ENCODE peak calls at places on chromosomes 2 and 18, in five cellular contexts. J is transverse colon, Q is prostate gland, M is sigmoid colon, X is stomach. D is an unnamed sample.
A peak's percentile ranks its signal among the peaks of the same experiment; 100 is the strongest.

GRCh38 chr2:28717339-28717758 is 34.3 kb upstream of the PPP1CB start:
- DNase-seq in J (peak; percentile 33), X (no peak), M (peak; percentile 77), Q (no peak), D (no peak)

GRCh38 chr2:25445464-25445863 is 103.7 kb upstream of the DNMT3A start:
- DNase-seq in J (no peak), M (no peak), X (no peak), Q (no peak), D (no peak)

GRCh38 chr2:176931588-176932563 is 280.7 kb upstream of the HNRNPA3 start:
- DNase-seq in Q (no peak), J (no peak), X (no peak), M (no peak), D (no peak)

GRCh38 chr18:79576686-79577351 is 102.8 kb upstream of the CTDP1 start:
- DNase-seq in M (peak; percentile 78), Q (peak; percentile 39), J (peak; percentile 10), X (peak; percentile 44), D (no peak)

GRCh38 chr2:196244966-196245365 is 73.6 kb upstream of the STK17B start:
- DNase-seq in M (no peak), X (no peak), J (no peak), Q (no peak), D (no peak)

GRCh38 chr2:191612496-191612895 is 65.4 kb upstream of the NABP1 start:
- DNase-seq in X (no peak), M (no peak), Q (no peak), J (no peak), D (no peak)

GRCh38 chr2:120472891-120473309 is 127.0 kb downstream of the INHBB start:
- DNase-seq in M (peak; percentile 21), X (no peak), Q (peak; percentile 43), J (no peak), D (no peak)

GRCh38 chr2:133109772-133110171 is 439.8 kb upstream of the LYPD1 start:
- DNase-seq in M (no peak), J (no peak), Q (no peak), X (no peak), D (no peak)

GRCh38 chr2:241878007-241878970 is 8.8 kb downstream of the RTP5 start:
- DNase-seq in J (peak; percentile 83), M (peak; percentile 84), X (peak; percentile 76), Q (peak; percentile 69), D (no peak)

GRCh38 chr18:46278481-46279465 is 174.6 kb downstream of the HAUS1 start:
- DNase-seq in Q (no peak), J (no peak), X (no peak), M (no peak), D (no peak)

GRCh38 chr18:34880882-34881852 is 160.0 kb upstream of the MAPRE2 start:
- DNase-seq in Q (no peak), X (no peak), M (no peak), J (no peak), D (no peak)

GRCh38 chr18:59402432-59403090 is 43.5 kb upstream of the LMAN1 start:
- DNase-seq in M (peak; percentile 77), J (peak; percentile 74), X (peak; percentile 85), Q (peak; percentile 66), D (peak; percentile 71)

GRCh38 chr18:45282101-45282812 is 333.0 kb upstream of the SLC14A2 start:
- DNase-seq in Q (no peak), M (no peak), J (no peak), X (no peak), D (no peak)

GRCh38 chr18:64110692-64111480 is 38.0 kb downstream of the LINC00305 start:
- DNase-seq in X (no peak), Q (no peak), J (no peak), M (no peak), D (no peak)

GRCh38 chr18:3395466-3395865 is 54.5 kb upstream of the TGIF1 start:
- DNase-seq in Q (peak; percentile 25), J (no peak), X (no peak), M (no peak), D (no peak)

GRCh38 chr2:40173276-40173675 is 278.6 kb downstream of the SLC8A1 start:
- DNase-seq in Q (no peak), J (no peak), M (no peak), X (no peak), D (no peak)

GRCh38 chr2:12261993-12262680 is 454.6 kb upstream of the TRIB2 start:
- DNase-seq in J (no peak), M (no peak), Q (no peak), X (no peak), D (no peak)

GRCh38 chr2:236177967-236178909 is 10.1 kb upstream of the GBX2 start:
- DNase-seq in J (peak; percentile 58), M (peak; percentile 74), X (peak; percentile 60), Q (no peak), D (peak; percentile 69)

GRCh38 chr18:34710430-34711386 is 610 bp downstream of the DTNA start:
- DNase-seq in M (no peak), X (no peak), Q (no peak), J (no peak), D (no peak)

GRCh38 chr2:171271380-171271779 is 110.7 kb upstream of the TLK1 start:
- DNase-seq in X (no peak), J (no peak), Q (no peak), M (no peak), D (no peak)

GRCh38 chr2:181789827-181790448 is 101.6 kb upstream of the ITPRID2 start:
- DNase-seq in X (no peak), M (no peak), J (no peak), Q (no peak), D (no peak)

GRCh38 chr2:210475726-210476125 is 833 bp downstream of the LANCL1 start:
- DNase-seq in M (no peak), X (no peak), J (no peak), Q (no peak), D (no peak)

GRCh38 chr2:210480079-210480478 is 3.5 kb upstream of the LANCL1 start:
- DNase-seq in J (no peak), Q (no peak), X (no peak), M (no peak), D (no peak)

GRCh38 chr2:210478661-210479060 is 2.1 kb upstream of the LANCL1 start:
- DNase-seq in Q (no peak), M (no peak), J (no peak), X (no peak), D (no peak)

GRCh38 chr2:210476194-210477128 is at the start of gene LANCL1:
- DNase-seq in M (peak; percentile 95), J (peak; percentile 93), X (peak; percentile 92), Q (peak; percentile 90), D (peak; percentile 71)

DNA sequence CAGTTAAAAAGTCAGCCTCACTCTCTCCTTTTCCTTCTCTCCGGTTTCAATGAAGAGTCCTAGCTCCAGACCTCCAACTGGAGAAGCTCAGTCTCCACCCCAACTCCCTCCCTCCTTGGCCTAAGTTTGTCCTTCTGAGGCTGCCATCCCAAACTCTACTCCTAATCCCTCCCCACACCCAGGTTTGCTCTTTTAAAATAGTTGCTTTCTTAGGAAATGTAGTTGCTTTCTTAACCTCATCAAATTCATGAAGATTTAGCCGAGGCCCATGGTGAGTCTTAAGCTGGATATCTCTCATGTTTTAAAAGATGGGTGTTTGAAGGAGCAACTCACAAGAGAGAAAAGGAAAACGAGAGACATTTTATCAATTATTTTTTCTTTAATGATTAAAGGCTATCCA is 937 bp upstream of the LANCL1 start:
- DNase-seq in Q (no peak), J (no peak), M (no peak), X (no peak), D (no peak)
- TF ChIP-seq POLR2AphosphoS5 in Q (no peak), J (no peak), M (no peak), X (no peak), D (no peak)

DNA sequence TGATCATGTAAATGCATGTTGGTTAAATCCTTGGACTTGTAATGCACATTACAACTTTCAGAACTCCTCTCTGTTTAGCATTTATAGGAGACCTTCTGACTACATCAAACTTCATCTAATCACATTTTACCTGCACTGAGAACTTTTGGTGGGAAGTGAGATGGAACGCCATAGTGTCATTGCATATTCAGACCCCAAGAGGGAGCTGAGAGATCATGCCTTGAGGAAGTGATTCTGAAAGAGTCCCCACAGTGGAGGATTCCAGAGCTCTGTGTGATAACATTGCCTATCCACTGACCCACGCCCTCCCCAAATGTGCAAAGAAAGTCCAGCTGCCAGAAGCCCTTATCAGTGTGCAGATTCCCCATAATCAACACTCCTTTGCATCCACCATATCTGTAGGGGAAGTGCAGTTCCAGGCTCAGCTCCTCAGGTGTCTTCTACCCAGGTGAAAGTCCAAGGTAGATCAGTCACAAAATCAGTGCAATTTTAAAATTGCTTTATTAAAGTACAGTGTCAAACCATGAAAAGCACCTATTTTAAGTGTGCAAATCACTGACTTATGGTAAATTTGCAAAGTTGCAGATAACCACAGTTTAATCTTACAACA is 212.4 kb downstream of the RPIA start:
- DNase-seq in M (no peak), X (no peak), J (no peak), Q (no peak), D (no peak)
- TF ChIP-seq CTCF in M (peak; percentile 13), X (no peak), J (peak; percentile 59), Q (peak; percentile 11), D (peak; percentile 83)

GRCh38 chr2:173171924-173172643 is 96.4 kb downstream of the MAP3K20 start:
- DNase-seq in X (no peak), Q (no peak), J (no peak), M (no peak), D (no peak)

DNA sequence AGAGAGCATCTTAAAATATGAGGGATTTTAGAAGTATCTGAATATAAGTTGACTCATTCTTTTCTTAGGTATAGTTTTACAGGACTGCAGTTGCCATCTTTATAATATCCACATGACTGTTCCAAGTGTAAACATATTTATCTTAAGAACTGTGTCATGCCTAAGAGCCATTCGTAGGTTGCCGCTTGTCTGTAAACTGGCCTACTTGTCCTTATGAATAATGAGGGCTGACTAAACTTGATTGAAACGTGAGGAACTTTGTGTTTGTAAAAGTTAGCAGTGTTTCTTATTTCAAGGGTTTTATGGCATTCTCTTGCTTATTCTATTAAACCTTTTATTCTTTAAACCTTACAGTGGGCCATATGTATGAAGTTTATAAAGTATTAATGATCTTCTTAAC is 99.6 kb downstream of the MAP3K20 start:
- DNase-seq in J (no peak), Q (no peak), X (no peak), M (no peak), D (no peak)
- H3K4me1 ChIP-seq in J (no peaks in the 10 kb centered on the region), Q (no peaks in the 10 kb centered on the region), X (no peaks in the 10 kb centered on the region), M (peaks cover 27% of the 10 kb centered on the region), D (peaks cover 26% of the 10 kb centered on the region)

GRCh38 chr2:10120938-10121574 is 1.5 kb upstream of the RRM2 start:
- DNase-seq in X (no peak), J (peak; percentile 32), Q (no peak), M (peak; percentile 14), D (no peak)
- TF ChIP-seq POLR2AphosphoS5 in X (no peak), J (no peak), Q (no peak), M (no peak), D (no peak)

DNA sequence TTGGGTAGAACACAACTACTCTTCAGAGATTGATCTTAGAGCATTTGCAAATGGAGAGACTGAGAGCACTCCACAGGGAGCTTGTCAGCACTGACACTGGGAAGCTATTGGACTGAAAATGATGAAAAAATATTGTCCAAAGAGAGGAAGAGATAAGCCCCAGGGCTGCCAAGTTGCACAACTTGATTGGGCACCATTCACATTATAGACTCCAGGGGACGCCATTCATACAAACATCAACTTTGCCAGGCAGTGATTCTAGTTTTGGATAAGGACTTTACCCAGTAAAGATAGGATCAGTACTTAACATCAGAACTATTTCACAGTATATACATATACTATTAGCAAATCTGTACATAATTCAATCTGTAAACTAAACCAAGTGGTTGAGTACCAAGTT is 79.6 kb upstream of the MYCN start:
- DNase-seq in M (no peak), X (no peak), J (no peak), Q (no peak), D (no peak)
- TF ChIP-seq CTCF in M (no peak), X (no peak), J (no peak), Q (no peak), D (no peak)

D was measured in Panc1.